ENCODE peak calls at places on chromosomes 7 and 10, in nine cellular contexts. G, F, E, O, A, V, J, Y and C are unnamed samples.

GRCh38 chr10:129655679-129656031 is 188.6 kb downstream of the MGMT start:
- DNase-seq in G (no peak), F (no peak), E (no peak), O (no peak), A (no peak), V (no peak), J (no peak), Y (no peak), C (no peak)

GRCh38 chr10:76282122-76283030 is 851.0 kb downstream of the LRMDA start:
- DNase-seq in G (no peak), F (no peak), E (peak; percentile 7), O (no peak), A (no peak), V (no peak), J (no peak), Y (peak; percentile 50), C (no peak)

GRCh38 chr7:116367171-116367813 is 132.2 kb upstream of the CAV2 start:
- DNase-seq in G (no peak), F (no peak), E (no peak), O (no peak), A (no peak), V (no peak), J (no peak), Y (no peak), C (no peak)

GRCh38 chr7:96665689-96666088 is 44.0 kb downstream of the SEM1 start:
- DNase-seq in G (no peak), F (no peak), E (no peak), O (no peak), A (no peak), V (no peak), J (no peak), Y (no peak), C (no peak)

GRCh38 chr10:102433619-102434046 is 1.3 kb upstream of the CUEDC2 start:
- DNase-seq in G (no peak), F (no peak), E (no peak), O (no peak), A (no peak), V (no peak), J (no peak), Y (no peak), C (no peak)

GRCh38 chr7:140696024-140696678 is 357 bp upstream of the NDUFB2 start:
- DNase-seq in G (peak; percentile 87), F (peak; percentile 97), E (peak; percentile 91), O (peak; percentile 85), A (peak; percentile 92), V (no peak), J (peak; percentile 94), Y (peak; percentile 94), C (peak; percentile 36)

GRCh38 chr7:149681274-149681673 is 92.1 kb downstream of the ZNF467 start:
- DNase-seq in G (no peak), F (no peak), E (no peak), O (no peak), A (no peak), V (no peak), J (no peak), Y (no peak), C (no peak)

GRCh38 chr10:100749059-100749308 is 3.6 kb downstream of the PAX2 start:
- DNase-seq in G (no peak), F (no peak), E (no peak), O (no peak), A (no peak), V (no peak), J (no peak), Y (no peak), C (no peak)

GRCh38 chr10:5411941-5412276 is 448 bp upstream of the NET1 start:
- DNase-seq in G (no peak), F (no peak), E (no peak), O (no peak), A (no peak), V (no peak), J (no peak), Y (no peak), C (no peak)

GRCh38 chr10:78255796-78256638 is 222.4 kb downstream of the RPS24 start:
- DNase-seq in G (no peak), F (peak; percentile 21), E (peak; percentile 95), O (no peak), A (no peak), V (no peak), J (no peak), Y (peak; percentile 95), C (peak; percentile 82)

GRCh38 chr10:71273506-71273905 is 45.6 kb upstream of the SLC29A3 start:
- DNase-seq in G (no peak), F (no peak), E (no peak), O (no peak), A (no peak), V (no peak), J (no peak), Y (no peak), C (no peak)

GRCh38 chr7:309586-310228 is 19.7 kb downstream of the FOXL3 start:
- DNase-seq in G (no peak), F (no peak), E (no peak), O (no peak), A (no peak), V (no peak), J (no peak), Y (no peak), C (no peak)